ENCODE peak calls at places on chromosomes 3 and 15, in ten cellular contexts. One of them, this sample, is unnamed.

GRCh38 chr3:58009026-58009748 is 965 bp downstream of the FLNB start:
- DNase-seq in mucosa of descending colon: peak
- DNase-seq in K562: peak
- DNase-seq in ovary: peak
- DNase-seq in body of pancreas: peak
- DNase-seq in MM.1S: no peak
- DNase-seq in fibroblast of the aortic adventitia: no peak
- DNase-seq in heart left ventricle: peak
- DNase-seq in astrocyte of the spinal cord: no peak
- DNase-seq in brain microvascular endothelial cell: no peak
- DNase-seq in this sample: no peak

GRCh38 chr15:48992096-48992495 is 28.4 kb upstream of the SHC4 start:
- DNase-seq in mucosa of descending colon: no peak
- DNase-seq in K562: no peak
- DNase-seq in ovary: no peak
- DNase-seq in body of pancreas: no peak
- DNase-seq in MM.1S: no peak
- DNase-seq in fibroblast of the aortic adventitia: no peak
- DNase-seq in heart left ventricle: no peak
- DNase-seq in astrocyte of the spinal cord: no peak
- DNase-seq in brain microvascular endothelial cell: no peak
- DNase-seq in this sample: no peak

GRCh38 chr3:100042577-100042981 is 71.7 kb downstream of the FILIP1L start:
- DNase-seq in mucosa of descending colon: no peak
- DNase-seq in K562: no peak
- DNase-seq in ovary: no peak
- DNase-seq in body of pancreas: no peak
- DNase-seq in MM.1S: no peak
- DNase-seq in fibroblast of the aortic adventitia: peak
- DNase-seq in heart left ventricle: no peak
- DNase-seq in astrocyte of the spinal cord: no peak
- DNase-seq in brain microvascular endothelial cell: no peak
- DNase-seq in this sample: peak

GRCh38 chr15:81189583-81190283 is 6.9 kb upstream of the IL16 start:
- DNase-seq in mucosa of descending colon: no peak
- DNase-seq in K562: no peak
- DNase-seq in ovary: peak
- DNase-seq in body of pancreas: peak
- DNase-seq in MM.1S: no peak
- DNase-seq in fibroblast of the aortic adventitia: peak
- DNase-seq in heart left ventricle: peak
- DNase-seq in astrocyte of the spinal cord: peak
- DNase-seq in brain microvascular endothelial cell: peak
- DNase-seq in this sample: peak

GRCh38 chr3:195248281-195248680 is 22.7 kb downstream of the XXYLT1 start:
- DNase-seq in mucosa of descending colon: no peak
- DNase-seq in K562: no peak
- DNase-seq in ovary: no peak
- DNase-seq in body of pancreas: no peak
- DNase-seq in MM.1S: no peak
- DNase-seq in fibroblast of the aortic adventitia: no peak
- DNase-seq in heart left ventricle: no peak
- DNase-seq in astrocyte of the spinal cord: no peak
- DNase-seq in brain microvascular endothelial cell: no peak
- DNase-seq in this sample: no peak

GRCh38 chr3:32450426-32450825 is 52.2 kb downstream of the CMTM6 start:
- DNase-seq in mucosa of descending colon: no peak
- DNase-seq in K562: no peak
- DNase-seq in ovary: no peak
- DNase-seq in body of pancreas: no peak
- DNase-seq in MM.1S: no peak
- DNase-seq in fibroblast of the aortic adventitia: no peak
- DNase-seq in heart left ventricle: no peak
- DNase-seq in astrocyte of the spinal cord: no peak
- DNase-seq in brain microvascular endothelial cell: no peak
- DNase-seq in this sample: no peak

GRCh38 chr3:111810909-111811308 is 48.2 kb upstream of the PHLDB2 start:
- DNase-seq in mucosa of descending colon: no peak
- DNase-seq in K562: no peak
- DNase-seq in ovary: no peak
- DNase-seq in body of pancreas: no peak
- DNase-seq in MM.1S: no peak
- DNase-seq in fibroblast of the aortic adventitia: peak
- DNase-seq in heart left ventricle: no peak
- DNase-seq in astrocyte of the spinal cord: peak
- DNase-seq in brain microvascular endothelial cell: peak
- DNase-seq in this sample: peak

GRCh38 chr15:90596943-90597342 is 67.2 kb downstream of the CRTC3 start:
- DNase-seq in mucosa of descending colon: no peak
- DNase-seq in K562: no peak
- DNase-seq in ovary: no peak
- DNase-seq in body of pancreas: no peak
- DNase-seq in MM.1S: no peak
- DNase-seq in fibroblast of the aortic adventitia: no peak
- DNase-seq in heart left ventricle: no peak
- DNase-seq in astrocyte of the spinal cord: no peak
- DNase-seq in brain microvascular endothelial cell: no peak
- DNase-seq in this sample: no peak

GRCh38 chr15:77033417-77033728 is 37.5 kb downstream of the TSPAN3 start:
- DNase-seq in mucosa of descending colon: no peak
- DNase-seq in K562: no peak
- DNase-seq in ovary: no peak
- DNase-seq in body of pancreas: no peak
- DNase-seq in MM.1S: no peak
- DNase-seq in fibroblast of the aortic adventitia: no peak
- DNase-seq in heart left ventricle: no peak
- DNase-seq in astrocyte of the spinal cord: no peak
- DNase-seq in brain microvascular endothelial cell: no peak
- DNase-seq in this sample: no peak

GRCh38 chr3:159082514-159082913 is 280.7 kb downstream of the MFSD1 start:
- DNase-seq in mucosa of descending colon: no peak
- DNase-seq in K562: no peak
- DNase-seq in ovary: no peak
- DNase-seq in body of pancreas: no peak
- DNase-seq in MM.1S: peak
- DNase-seq in fibroblast of the aortic adventitia: no peak
- DNase-seq in heart left ventricle: no peak
- DNase-seq in astrocyte of the spinal cord: peak
- DNase-seq in brain microvascular endothelial cell: peak
- DNase-seq in this sample: peak

GRCh38 chr15:74995182-74995778 is at the start of gene SCAMP5:
- DNase-seq in mucosa of descending colon: peak
- DNase-seq in K562: peak
- DNase-seq in ovary: peak
- DNase-seq in body of pancreas: peak
- DNase-seq in MM.1S: peak
- DNase-seq in fibroblast of the aortic adventitia: peak
- DNase-seq in heart left ventricle: peak
- DNase-seq in astrocyte of the spinal cord: peak
- DNase-seq in brain microvascular endothelial cell: peak
- DNase-seq in this sample: peak
- H3K4me3 ChIP-seq in mucosa of descending colon: peak
- H3K4me3 ChIP-seq in K562: peak
- H3K4me3 ChIP-seq in ovary: peak
- H3K4me3 ChIP-seq in body of pancreas: peak
- H3K4me3 ChIP-seq in MM.1S: peak
- H3K4me3 ChIP-seq in fibroblast of the aortic adventitia: peak
- H3K4me3 ChIP-seq in heart left ventricle: peak
- H3K4me3 ChIP-seq in astrocyte of the spinal cord: peak
- H3K4me3 ChIP-seq in brain microvascular endothelial cell: peak
- H3K4me3 ChIP-seq in this sample: peak

GRCh38 chr15:88449581-88449980 is 17.6 kb downstream of the MRPL46 start:
- DNase-seq in mucosa of descending colon: no peak
- DNase-seq in K562: no peak
- DNase-seq in ovary: no peak
- DNase-seq in body of pancreas: no peak
- DNase-seq in MM.1S: no peak
- DNase-seq in fibroblast of the aortic adventitia: no peak
- DNase-seq in heart left ventricle: no peak
- DNase-seq in astrocyte of the spinal cord: no peak
- DNase-seq in brain microvascular endothelial cell: no peak
- DNase-seq in this sample: no peak

GRCh38 chr15:88454231-88454630 is 13.0 kb downstream of the MRPL46 start:
- DNase-seq in mucosa of descending colon: no peak
- DNase-seq in K562: no peak
- DNase-seq in ovary: no peak
- DNase-seq in body of pancreas: no peak
- DNase-seq in MM.1S: no peak
- DNase-seq in fibroblast of the aortic adventitia: peak
- DNase-seq in heart left ventricle: no peak
- DNase-seq in astrocyte of the spinal cord: no peak
- DNase-seq in brain microvascular endothelial cell: no peak
- DNase-seq in this sample: peak

GRCh38 chr15:88456733-88457132 is 10.5 kb downstream of the MRPL46 start:
- DNase-seq in mucosa of descending colon: no peak
- DNase-seq in K562: no peak
- DNase-seq in ovary: no peak
- DNase-seq in body of pancreas: no peak
- DNase-seq in MM.1S: no peak
- DNase-seq in fibroblast of the aortic adventitia: no peak
- DNase-seq in heart left ventricle: no peak
- DNase-seq in astrocyte of the spinal cord: no peak
- DNase-seq in brain microvascular endothelial cell: no peak
- DNase-seq in this sample: no peak

GRCh38 chr15:88450125-88450798 is 16.9 kb downstream of the MRPL46 start:
- DNase-seq in mucosa of descending colon: no peak
- DNase-seq in K562: peak
- DNase-seq in ovary: peak
- DNase-seq in body of pancreas: peak
- DNase-seq in MM.1S: peak
- DNase-seq in fibroblast of the aortic adventitia: peak
- DNase-seq in heart left ventricle: peak
- DNase-seq in astrocyte of the spinal cord: peak
- DNase-seq in brain microvascular endothelial cell: peak
- DNase-seq in this sample: peak

DNA sequence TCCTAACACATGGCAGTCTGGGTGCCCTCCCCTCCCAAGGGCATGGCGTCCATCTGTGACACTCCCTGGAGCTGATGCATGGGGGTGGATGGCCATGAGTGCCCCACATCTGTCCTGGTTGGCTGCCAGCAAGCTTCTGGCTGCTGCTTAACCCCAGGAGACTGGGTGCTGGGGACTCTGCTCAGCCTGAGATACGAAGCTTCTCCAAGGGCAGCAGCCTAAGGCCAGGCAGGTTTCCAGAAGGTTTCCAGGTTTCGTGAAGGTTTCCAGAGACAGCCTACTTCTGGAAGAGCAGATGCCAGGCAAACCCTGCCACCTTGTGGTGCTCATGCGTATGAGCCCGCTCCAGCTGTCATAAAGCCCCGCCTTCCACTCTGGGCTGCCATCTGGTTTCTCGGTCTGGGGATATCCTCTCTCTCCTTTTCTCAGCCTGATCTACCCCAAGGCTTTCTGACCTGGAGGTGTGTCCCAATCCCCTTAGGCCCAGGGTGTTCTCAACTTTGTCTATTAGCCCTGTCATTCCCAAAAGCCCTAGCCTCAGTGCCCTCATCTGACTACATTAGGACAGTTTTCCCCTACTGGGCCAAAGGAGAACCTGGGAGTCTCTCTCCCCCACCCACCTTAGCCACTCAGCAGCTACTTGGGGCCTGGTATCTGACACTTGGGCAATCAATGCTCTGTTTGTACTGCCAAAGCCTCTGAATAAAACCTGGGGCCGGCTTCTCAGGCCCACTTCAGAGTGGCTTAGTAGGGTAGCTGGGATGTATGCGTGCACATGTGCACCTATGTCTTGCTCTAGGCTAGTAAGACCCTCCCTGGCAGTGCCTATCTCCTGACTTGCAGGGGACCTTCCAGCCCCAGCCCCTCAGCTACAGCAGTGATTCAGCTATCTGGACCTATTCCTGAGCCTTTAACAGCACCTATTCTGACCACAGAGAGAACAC is 12.0 kb downstream of the MRPL46 start:
- DNase-seq in mucosa of descending colon: peak
- DNase-seq in K562: peak
- DNase-seq in ovary: peak
- DNase-seq in body of pancreas: peak
- DNase-seq in MM.1S: peak
- DNase-seq in fibroblast of the aortic adventitia: peak
- DNase-seq in heart left ventricle: peak
- DNase-seq in astrocyte of the spinal cord: peak
- DNase-seq in brain microvascular endothelial cell: peak
- DNase-seq in this sample: peak
- TF ChIP-seq CTCF in mucosa of descending colon: peak
- TF ChIP-seq CTCF in K562: peak
- TF ChIP-seq CTCF in ovary: peak
- TF ChIP-seq CTCF in body of pancreas: peak
- TF ChIP-seq CTCF in MM.1S: peak
- TF ChIP-seq CTCF in fibroblast of the aortic adventitia: peak
- TF ChIP-seq CTCF in heart left ventricle: peak
- TF ChIP-seq CTCF in astrocyte of the spinal cord: peak
- TF ChIP-seq CTCF in brain microvascular endothelial cell: peak
- TF ChIP-seq CTCF in this sample: peak

GRCh38 chr15:62606376-62607164 is 436.0 kb upstream of the TPM1 start:
- DNase-seq in mucosa of descending colon: no peak
- DNase-seq in K562: no peak
- DNase-seq in ovary: no peak
- DNase-seq in body of pancreas: no peak
- DNase-seq in MM.1S: no peak
- DNase-seq in fibroblast of the aortic adventitia: peak
- DNase-seq in heart left ventricle: no peak
- DNase-seq in astrocyte of the spinal cord: peak
- DNase-seq in brain microvascular endothelial cell: peak
- DNase-seq in this sample: peak
- H3K4me3 ChIP-seq in mucosa of descending colon: no peak
- H3K4me3 ChIP-seq in K562: no peak
- H3K4me3 ChIP-seq in ovary: no peak
- H3K4me3 ChIP-seq in body of pancreas: no peak
- H3K4me3 ChIP-seq in MM.1S: no peak
- H3K4me3 ChIP-seq in fibroblast of the aortic adventitia: no peak
- H3K4me3 ChIP-seq in heart left ventricle: no peak
- H3K4me3 ChIP-seq in astrocyte of the spinal cord: no peak
- H3K4me3 ChIP-seq in brain microvascular endothelial cell: no peak
- H3K4me3 ChIP-seq in this sample: no peak

DNA sequence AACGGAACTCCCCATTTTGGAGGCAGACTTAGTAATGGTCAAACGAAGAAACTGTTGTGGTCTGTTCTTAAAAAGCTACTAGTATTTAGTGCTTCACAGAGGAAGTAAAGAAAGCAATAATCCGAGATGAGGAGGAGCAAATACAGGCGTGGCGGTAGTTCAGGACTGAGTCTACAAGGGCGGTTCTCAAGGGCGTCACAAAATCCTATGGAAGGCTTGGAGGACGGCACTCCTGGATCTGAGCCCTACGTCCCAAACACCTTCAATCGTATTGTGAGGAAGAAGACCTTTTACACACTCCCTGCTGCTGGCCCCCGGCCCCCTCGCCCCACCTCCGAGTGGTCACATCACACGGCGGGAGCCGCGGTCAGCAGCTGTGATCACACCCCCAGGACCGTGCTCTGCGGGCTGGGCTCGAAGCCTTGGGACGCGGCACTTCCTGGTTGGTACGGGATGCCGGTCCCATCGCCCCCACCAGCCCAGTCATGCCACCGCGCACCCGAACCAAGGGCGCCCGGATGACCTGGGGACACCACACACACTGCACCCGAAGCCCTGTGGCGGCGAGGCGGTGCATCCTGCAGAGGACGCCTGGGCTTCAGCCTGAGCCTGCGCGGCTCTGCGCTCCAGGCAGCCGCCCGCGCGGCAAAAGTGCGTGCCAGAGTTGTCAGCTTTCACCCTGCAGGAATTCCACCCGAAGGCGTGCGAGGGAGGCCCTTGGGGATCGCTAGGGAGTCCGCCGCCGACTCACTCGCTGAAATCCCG is 588 bp downstream of the PLD1 start:
- DNase-seq in mucosa of descending colon: peak
- DNase-seq in K562: peak
- DNase-seq in ovary: peak
- DNase-seq in body of pancreas: no peak
- DNase-seq in MM.1S: peak
- DNase-seq in fibroblast of the aortic adventitia: peak
- DNase-seq in heart left ventricle: peak
- DNase-seq in astrocyte of the spinal cord: peak
- DNase-seq in brain microvascular endothelial cell: peak
- DNase-seq in this sample: peak
- TF ChIP-seq CTCF in mucosa of descending colon: no peak
- TF ChIP-seq CTCF in K562: peak
- TF ChIP-seq CTCF in ovary: no peak
- TF ChIP-seq CTCF in body of pancreas: no peak
- TF ChIP-seq CTCF in MM.1S: no peak
- TF ChIP-seq CTCF in fibroblast of the aortic adventitia: no peak
- TF ChIP-seq CTCF in heart left ventricle: no peak
- TF ChIP-seq CTCF in astrocyte of the spinal cord: no peak
- TF ChIP-seq CTCF in brain microvascular endothelial cell: no peak
- TF ChIP-seq CTCF in this sample: no peak